ENCODE peak calls at places on chromosomes 6 and 20, in seven cellular contexts. C, H, L, P, X, G and M are unnamed samples.

GRCh38 chr20:6783752-6784725 is 16.6 kb downstream of the BMP2 start:
- DNase-seq in C (no peak), H (no peak), L (peak; percentile 60), P (no peak), X (no peak), G (no peak), M (no peak)

GRCh38 chr6:72651191-72651590 is 29.3 kb downstream of the KCNQ5 start:
- DNase-seq in C (no peak), H (no peak), L (no peak), P (no peak), X (no peak), G (no peak), M (no peak)

GRCh38 chr20:37220796-37221195 is 40.8 kb downstream of the GHRH start:
- DNase-seq in C (no peak), H (no peak), L (peak; percentile 60), P (no peak), X (no peak), G (no peak), M (no peak)

GRCh38 chr6:41683460-41684310 is 45.4 kb downstream of the MDFI start:
- DNase-seq in C (peak; percentile 82), H (peak; percentile 90), L (peak; percentile 88), P (peak; percentile 94), X (peak; percentile 36), G (peak; percentile 74), M (peak; percentile 90)

GRCh38 chr6:145562771-145563615 is 172.3 kb downstream of the EPM2A start:
- DNase-seq in C (no peak), H (no peak), L (no peak), P (no peak), X (no peak), G (no peak), M (no peak)

GRCh38 chr20:17873410-17874270 is 95.0 kb downstream of the SNX5 start:
- DNase-seq in C (peak; percentile 94), H (peak; percentile 95), L (peak; percentile 99), P (no peak), X (no peak), G (peak; percentile 35), M (no peak)

GRCh38 chr20:34017610-34018009 is 23.9 kb downstream of the RALY start:
- DNase-seq in C (no peak), H (no peak), L (peak; percentile 90), P (no peak), X (no peak), G (peak; percentile 78), M (no peak)

GRCh38 chr6:149897855-149898744 is at the start of gene RAET1E:
- DNase-seq in C (no peak), H (peak; percentile 31), L (no peak), P (no peak), X (no peak), G (no peak), M (no peak)

GRCh38 chr6:87152528-87152950 is 2.8 kb upstream of the ZNF292 start:
- DNase-seq in C (no peak), H (no peak), L (no peak), P (no peak), X (no peak), G (no peak), M (peak; percentile 13)

GRCh38 chr6:69279805-69280204 is 517.0 kb downstream of the LMBRD1 start:
- DNase-seq in C (no peak), H (no peak), L (no peak), P (no peak), X (no peak), G (no peak), M (no peak)

GRCh38 chr6:156175971-156176421 is 601.2 kb upstream of the ARID1B start:
- DNase-seq in C (no peak), H (peak; percentile 62), L (no peak), P (no peak), X (no peak), G (no peak), M (no peak)

DNA sequence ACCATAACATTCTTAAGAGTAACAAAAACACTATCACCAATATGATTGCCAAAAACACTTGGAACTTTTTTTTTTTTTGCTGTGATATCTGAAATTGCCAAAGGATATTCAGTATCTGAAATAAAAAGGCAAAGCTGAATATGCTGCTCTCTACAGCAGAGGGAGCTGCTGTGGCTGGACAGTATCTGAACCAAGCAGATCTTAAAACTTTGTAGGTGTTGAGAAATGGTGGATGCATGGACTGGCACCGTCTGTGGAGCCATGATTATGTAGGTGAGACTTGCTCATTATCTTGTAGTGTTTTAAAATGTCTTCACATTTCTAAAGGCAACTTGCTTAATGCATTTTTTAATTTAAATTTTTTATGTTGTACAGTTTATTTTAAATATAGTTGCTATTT is 9.2 kb downstream of the PDCD2 start:
- DNase-seq in C (no peak), H (no peak), L (peak; percentile 61), P (no peak), X (no peak), G (peak; percentile 10), M (no peak)
- TF ChIP-seq CTCF in C (no peak), H (no peak), L (peak; percentile 31), P (no peak), X (no peak), G (no peak), M (no peak)

GRCh38 chr20:12237772-12238171 is 320.1 kb downstream of the BTBD3 start:
- DNase-seq in C (no peak), H (peak; percentile 50), L (peak; percentile 77), P (no peak), X (no peak), G (no peak), M (no peak)
- TF ChIP-seq CTCF in C (no peak), H (no peak), L (no peak), P (no peak), X (no peak), G (no peak), M (no peak)

GRCh38 chr20:58245181-58245891 is 16.9 kb upstream of the ANKRD60 start:
- DNase-seq in C (no peak), H (no peak), L (no peak), P (no peak), X (no peak), G (no peak), M (no peak)
- TF ChIP-seq CTCF in C (no peak), H (no peak), L (no peak), P (no peak), X (no peak), G (no peak), M (no peak)

DNA sequence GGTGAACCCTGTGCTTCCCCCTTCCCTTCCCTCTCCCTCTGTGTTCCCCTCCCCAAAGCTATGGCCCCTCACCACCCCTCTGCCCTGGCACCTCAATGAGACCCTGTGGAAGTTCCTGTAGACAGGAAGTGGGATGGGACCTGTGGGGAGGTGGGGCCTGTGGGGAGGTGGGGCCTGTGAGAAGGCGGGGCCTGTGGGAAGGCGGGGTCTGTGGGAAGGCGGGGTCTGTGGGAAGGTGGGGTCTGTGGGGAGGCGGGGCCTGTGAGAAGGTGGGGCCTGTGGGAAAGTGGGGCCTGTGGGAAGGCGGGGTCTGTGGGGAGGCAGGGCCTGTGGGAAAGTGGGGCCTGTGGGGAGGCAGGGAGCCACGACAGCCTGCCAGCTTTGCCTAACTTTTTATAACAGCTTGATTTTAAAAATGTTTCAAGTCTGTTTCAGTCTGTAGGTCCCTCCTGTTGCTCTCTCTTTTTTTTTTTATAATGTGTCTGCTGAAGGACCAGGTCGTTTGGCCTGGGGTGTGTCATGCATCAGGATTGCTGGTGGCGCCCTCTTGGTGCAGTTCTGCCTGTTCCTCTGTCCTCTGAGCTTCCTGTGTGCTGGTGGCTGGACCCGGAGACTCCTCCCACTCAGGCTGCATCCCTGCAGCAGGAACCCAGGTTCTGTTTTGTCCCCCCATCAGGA is 70.5 kb upstream of the SLCO4A1 start:
- DNase-seq in C (no peak), H (no peak), L (no peak), P (peak; percentile 79), X (no peak), G (peak; percentile 63), M (peak; percentile 70)
- TF ChIP-seq CTCF in C (no peak), H (no peak), L (no peak), P (no peak), X (no peak), G (no peak), M (no peak)

DNA sequence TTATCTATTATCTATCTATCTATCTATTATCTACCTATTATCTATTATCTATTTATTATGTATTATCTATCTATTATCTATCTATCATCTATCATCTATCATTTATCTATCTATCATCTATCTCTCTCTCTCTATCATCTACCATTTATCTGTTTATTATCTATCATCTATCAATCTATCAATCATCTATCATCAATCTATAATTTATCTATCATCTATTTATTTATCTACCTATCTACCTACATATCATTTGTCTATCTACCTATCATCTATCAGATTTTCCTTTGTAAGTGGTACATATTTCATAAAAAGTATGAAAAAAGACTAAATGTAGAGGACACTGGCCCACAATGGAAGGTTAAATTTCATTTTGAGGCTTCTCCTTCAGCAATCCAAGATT is 212.1 kb upstream of the EXOC2 start:
- DNase-seq in C (no peak), H (no peak), L (no peak), P (no peak), X (no peak), G (no peak), M (no peak)
- TF ChIP-seq CTCF in C (no peak), H (no peak), L (no peak), P (no peak), X (no peak), G (no peak), M (no peak)

DNA sequence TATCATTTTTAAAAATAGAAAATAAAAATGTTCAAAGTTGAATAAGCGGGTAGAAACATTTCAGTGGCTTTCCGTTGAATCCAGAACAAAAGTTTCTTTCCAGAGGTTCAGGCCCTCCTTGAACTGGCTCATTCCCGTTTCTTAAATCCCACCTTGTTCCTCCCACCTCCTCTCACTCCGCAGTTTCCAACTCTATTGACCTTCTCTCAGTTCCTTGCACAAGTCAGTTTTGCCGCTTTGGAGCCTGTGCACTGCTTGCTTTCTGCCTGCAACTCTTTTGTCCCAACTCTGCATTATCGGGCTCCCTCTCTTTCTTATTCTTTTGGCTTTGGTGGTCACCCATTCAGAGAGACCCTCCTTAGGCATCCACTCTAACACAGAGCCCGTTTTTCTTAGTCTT is 99.9 kb upstream of the EDN1 start:
- DNase-seq in C (no peak), H (no peak), L (no peak), P (no peak), X (no peak), G (no peak), M (no peak)
- TF ChIP-seq CTCF in C (no peak), H (no peak), L (no peak), P (no peak), X (no peak), G (no peak), M (no peak)

GRCh38 chr6:38739532-38739931 is 24.4 kb downstream of the DNAH8 start:
- DNase-seq in C (no peak), H (no peak), L (no peak), P (no peak), X (no peak), G (no peak), M (no peak)
- TF ChIP-seq CTCF in C (peak; percentile 20), H (peak; percentile 20), L (no peak), P (no peak), X (no peak), G (no peak), M (no peak)

GRCh38 chr6:154343473-154344308 is 12.9 kb downstream of the IPCEF1 start:
- DNase-seq in C (no peak), H (peak; percentile 45), L (peak; percentile 47), P (no peak), X (no peak), G (no peak), M (no peak)
- TF ChIP-seq CTCF in C (no peak), H (no peak), L (peak; percentile 22), P (no peak), X (no peak), G (no peak), M (no peak)